ENCODE peak calls at places on chromosomes 4 and X, in nine cellular contexts. One of them, this sample, is unnamed.

GRCh38 chr4:1000686-1001260 is 7.6 kb upstream of the SLC26A1 start:
- DNase-seq in GM13976: no peak
- DNase-seq in AG09309: no peak
- DNase-seq in fibroblast of pulmonary artery: no peak
- DNase-seq in endothelial cell: no peak
- DNase-seq in IMR-90: no peak
- DNase-seq in fibroblast of lung: no peak
- DNase-seq in transverse colon: no peak
- DNase-seq in ovary: no peak
- DNase-seq in this sample: no peak

GRCh38 chr4:1578968-1579833 is 104.9 kb downstream of the FAM53A start:
- DNase-seq in IMR-90: peak; percentile 28
- DNase-seq in endothelial cell: peak; percentile 68
- DNase-seq in fibroblast of pulmonary artery: peak; percentile 77
- DNase-seq in GM13976: peak; percentile 86
- DNase-seq in transverse colon: peak; percentile 80
- DNase-seq in fibroblast of lung: peak; percentile 67
- DNase-seq in ovary: peak; percentile 67
- DNase-seq in AG09309: no peak
- DNase-seq in this sample: peak; percentile 80

GRCh38 chr4:136810626-136811025 is 721.7 kb downstream of the PCDH18 start:
- DNase-seq in endothelial cell: no peak
- DNase-seq in ovary: no peak
- DNase-seq in GM13976: no peak
- DNase-seq in AG09309: no peak
- DNase-seq in fibroblast of lung: no peak
- DNase-seq in IMR-90: peak; percentile 11
- DNase-seq in fibroblast of pulmonary artery: no peak
- DNase-seq in transverse colon: no peak
- DNase-seq in this sample: no peak

GRCh38 chrX:97898798-97899197 is 1015.1 kb downstream of the RPA4 start:
- DNase-seq in IMR-90: peak; percentile 57
- DNase-seq in transverse colon: no peak
- DNase-seq in GM13976: no peak
- DNase-seq in endothelial cell: no peak
- DNase-seq in fibroblast of lung: no peak
- DNase-seq in ovary: no peak
- DNase-seq in fibroblast of pulmonary artery: peak; percentile 9
- DNase-seq in AG09309: peak; percentile 18
- DNase-seq in this sample: no peak

GRCh38 chr4:145679991-145680455 is at the start of gene C4orf51:
- DNase-seq in ovary: no peak
- DNase-seq in IMR-90: peak; percentile 75
- DNase-seq in fibroblast of lung: peak; percentile 56
- DNase-seq in transverse colon: no peak
- DNase-seq in endothelial cell: no peak
- DNase-seq in AG09309: peak; percentile 23
- DNase-seq in fibroblast of pulmonary artery: peak; percentile 48
- DNase-seq in GM13976: no peak
- DNase-seq in this sample: no peak

GRCh38 chr4:56655627-56656345 is 25.3 kb downstream of the HOPX start:
- DNase-seq in fibroblast of lung: no peak
- DNase-seq in AG09309: no peak
- DNase-seq in IMR-90: no peak
- DNase-seq in fibroblast of pulmonary artery: no peak
- DNase-seq in GM13976: peak; percentile 54
- DNase-seq in endothelial cell: peak; percentile 30
- DNase-seq in transverse colon: peak; percentile 10
- DNase-seq in ovary: peak; percentile 11
- DNase-seq in this sample: peak; percentile 61

GRCh38 chr4:78990938-78991810 is 51.9 kb upstream of the PAQR3 start:
- DNase-seq in AG09309: no peak
- DNase-seq in endothelial cell: no peak
- DNase-seq in fibroblast of pulmonary artery: no peak
- DNase-seq in fibroblast of lung: no peak
- DNase-seq in ovary: no peak
- DNase-seq in GM13976: no peak
- DNase-seq in transverse colon: no peak
- DNase-seq in IMR-90: no peak
- DNase-seq in this sample: no peak

GRCh38 chrX:134173541-134174272 is 63.3 kb upstream of the CCDC160 start:
- DNase-seq in IMR-90: no peak
- DNase-seq in AG09309: no peak
- DNase-seq in ovary: no peak
- DNase-seq in fibroblast of pulmonary artery: no peak
- DNase-seq in endothelial cell: peak; percentile 19
- DNase-seq in transverse colon: no peak
- DNase-seq in fibroblast of lung: no peak
- DNase-seq in GM13976: peak; percentile 10
- DNase-seq in this sample: peak; percentile 25

GRCh38 chrX:112846114-112846513 is 5.5 kb upstream of the AMOT start:
- DNase-seq in fibroblast of lung: no peak
- DNase-seq in IMR-90: peak; percentile 6
- DNase-seq in ovary: peak; percentile 30
- DNase-seq in fibroblast of pulmonary artery: no peak
- DNase-seq in GM13976: no peak
- DNase-seq in endothelial cell: no peak
- DNase-seq in AG09309: no peak
- DNase-seq in transverse colon: peak; percentile 16
- DNase-seq in this sample: peak; percentile 29

GRCh38 chr4:13207224-13207623 is 276.9 kb downstream of the RAB28 start:
- DNase-seq in endothelial cell: no peak
- DNase-seq in IMR-90: no peak
- DNase-seq in fibroblast of lung: peak; percentile 4
- DNase-seq in AG09309: no peak
- DNase-seq in fibroblast of pulmonary artery: no peak
- DNase-seq in transverse colon: no peak
- DNase-seq in ovary: no peak
- DNase-seq in GM13976: no peak
- DNase-seq in this sample: no peak

GRCh38 chr4:57043304-57044251 is 64.9 kb downstream of the POLR2B start:
- DNase-seq in fibroblast of lung: no peak
- DNase-seq in fibroblast of pulmonary artery: peak; percentile 82
- DNase-seq in transverse colon: no peak
- DNase-seq in GM13976: no peak
- DNase-seq in AG09309: peak; percentile 77
- DNase-seq in endothelial cell: no peak
- DNase-seq in IMR-90: peak; percentile 54
- DNase-seq in ovary: no peak
- DNase-seq in this sample: no peak

GRCh38 chr4:11342401-11342800 is 86.3 kb downstream of the HS3ST1 start:
- DNase-seq in fibroblast of lung: no peak
- DNase-seq in fibroblast of pulmonary artery: no peak
- DNase-seq in GM13976: no peak
- DNase-seq in transverse colon: no peak
- DNase-seq in ovary: no peak
- DNase-seq in IMR-90: no peak
- DNase-seq in AG09309: no peak
- DNase-seq in endothelial cell: no peak
- DNase-seq in this sample: no peak

GRCh38 chr4:100414016-100414790 is 103.6 kb downstream of the EMCN start:
- DNase-seq in IMR-90: peak; percentile 2
- DNase-seq in AG09309: no peak
- DNase-seq in endothelial cell: no peak
- DNase-seq in GM13976: no peak
- DNase-seq in transverse colon: no peak
- DNase-seq in fibroblast of pulmonary artery: no peak
- DNase-seq in ovary: no peak
- DNase-seq in fibroblast of lung: no peak
- DNase-seq in this sample: no peak

GRCh38 chrX:154719132-154719675 is 31.7 kb downstream of the GAB3 start:
- DNase-seq in fibroblast of lung: peak; percentile 72
- DNase-seq in AG09309: no peak
- DNase-seq in ovary: no peak
- DNase-seq in IMR-90: peak; percentile 85
- DNase-seq in fibroblast of pulmonary artery: peak; percentile 80
- DNase-seq in transverse colon: no peak
- DNase-seq in endothelial cell: no peak
- DNase-seq in GM13976: no peak
- DNase-seq in this sample: no peak

GRCh38 chrX:1316527-1316926 is 20.1 kb upstream of the IL3RA start:
- DNase-seq in transverse colon: peak; percentile 40
- DNase-seq in fibroblast of lung: no peak
- DNase-seq in GM13976: no peak
- DNase-seq in AG09309: no peak
- DNase-seq in endothelial cell: no peak
- DNase-seq in fibroblast of pulmonary artery: no peak
- DNase-seq in IMR-90: no peak
- DNase-seq in ovary: no peak
- DNase-seq in this sample: no peak

GRCh38 chr4:90753068-90753467 is 625.9 kb downstream of the CCSER1 start:
- DNase-seq in ovary: no peak
- DNase-seq in GM13976: no peak
- DNase-seq in fibroblast of lung: no peak
- DNase-seq in fibroblast of pulmonary artery: no peak
- DNase-seq in AG09309: no peak
- DNase-seq in endothelial cell: no peak
- DNase-seq in IMR-90: no peak
- DNase-seq in transverse colon: no peak
- DNase-seq in this sample: no peak

GRCh38 chr4:73822812-73823480 is 13.5 kb upstream of the CXCL6 start:
- DNase-seq in GM13976: no peak
- DNase-seq in ovary: no peak
- DNase-seq in IMR-90: no peak
- DNase-seq in AG09309: no peak
- DNase-seq in endothelial cell: no peak
- DNase-seq in fibroblast of lung: no peak
- DNase-seq in fibroblast of pulmonary artery: no peak
- DNase-seq in transverse colon: no peak
- DNase-seq in this sample: no peak

GRCh38 chr4:53019485-53020382 is 157.6 kb downstream of the RASL11B start:
- DNase-seq in fibroblast of pulmonary artery: peak; percentile 70
- DNase-seq in AG09309: no peak
- DNase-seq in transverse colon: no peak
- DNase-seq in ovary: no peak
- DNase-seq in GM13976: no peak
- DNase-seq in fibroblast of lung: peak; percentile 69
- DNase-seq in IMR-90: peak; percentile 71
- DNase-seq in endothelial cell: no peak
- DNase-seq in this sample: no peak

GRCh38 chr4:147596377-147596776 is 20.8 kb upstream of the TMEM184C start:
- DNase-seq in IMR-90: peak; percentile 31
- DNase-seq in ovary: no peak
- DNase-seq in AG09309: no peak
- DNase-seq in transverse colon: no peak
- DNase-seq in endothelial cell: no peak
- DNase-seq in GM13976: peak; percentile 34
- DNase-seq in fibroblast of lung: peak; percentile 39
- DNase-seq in fibroblast of pulmonary artery: no peak
- DNase-seq in this sample: no peak
- TF ChIP-seq CTCF in IMR-90: peak; percentile 30
- TF ChIP-seq CTCF in ovary: no peak
- TF ChIP-seq CTCF in AG09309: no peak
- TF ChIP-seq CTCF in transverse colon: no peak
- TF ChIP-seq CTCF in endothelial cell: no peak
- TF ChIP-seq CTCF in GM13976: no peak
- TF ChIP-seq CTCF in fibroblast of lung: peak; percentile 14
- TF ChIP-seq CTCF in fibroblast of pulmonary artery: no peak
- TF ChIP-seq CTCF in this sample: no peak

GRCh38 chr4:147418206-147418605 is 62.7 kb upstream of the EDNRA start:
- DNase-seq in fibroblast of pulmonary artery: no peak
- DNase-seq in AG09309: no peak
- DNase-seq in IMR-90: no peak
- DNase-seq in endothelial cell: no peak
- DNase-seq in transverse colon: no peak
- DNase-seq in GM13976: no peak
- DNase-seq in fibroblast of lung: no peak
- DNase-seq in ovary: no peak
- DNase-seq in this sample: no peak

GRCh38 chr4:147421456-147421855 is 59.4 kb upstream of the EDNRA start:
- DNase-seq in endothelial cell: no peak
- DNase-seq in fibroblast of lung: no peak
- DNase-seq in IMR-90: no peak
- DNase-seq in AG09309: no peak
- DNase-seq in ovary: no peak
- DNase-seq in GM13976: no peak
- DNase-seq in fibroblast of pulmonary artery: no peak
- DNase-seq in transverse colon: no peak
- DNase-seq in this sample: no peak

GRCh38 chr4:147425019-147425418 is 55.9 kb upstream of the EDNRA start:
- DNase-seq in GM13976: no peak
- DNase-seq in ovary: no peak
- DNase-seq in transverse colon: no peak
- DNase-seq in AG09309: peak; percentile 16
- DNase-seq in fibroblast of lung: no peak
- DNase-seq in endothelial cell: no peak
- DNase-seq in fibroblast of pulmonary artery: no peak
- DNase-seq in IMR-90: peak; percentile 20
- DNase-seq in this sample: no peak

GRCh38 chr4:147428583-147428982 is 52.3 kb upstream of the EDNRA start:
- DNase-seq in endothelial cell: no peak
- DNase-seq in IMR-90: no peak
- DNase-seq in ovary: no peak
- DNase-seq in GM13976: no peak
- DNase-seq in fibroblast of pulmonary artery: no peak
- DNase-seq in transverse colon: no peak
- DNase-seq in AG09309: no peak
- DNase-seq in fibroblast of lung: no peak
- DNase-seq in this sample: no peak

DNA sequence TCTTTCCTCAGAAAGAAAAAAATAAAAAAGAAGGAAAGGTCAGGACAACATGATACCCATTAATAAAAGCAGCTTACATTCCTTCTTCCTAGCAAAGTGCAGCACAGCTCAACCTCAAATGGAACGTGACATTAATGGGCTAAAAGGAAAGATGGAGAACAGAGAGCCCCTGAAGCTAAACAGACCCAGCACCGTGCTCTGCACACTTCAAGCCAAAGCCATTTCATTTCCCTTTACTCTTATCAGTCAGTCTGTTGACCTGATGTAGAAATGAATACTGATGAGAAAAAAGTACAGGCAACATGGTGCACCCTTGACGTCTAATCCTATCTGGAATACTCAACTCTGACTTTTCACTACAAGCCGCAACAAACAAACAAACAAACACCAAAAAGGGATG is 57.7 kb upstream of the EDNRA start:
- DNase-seq in fibroblast of lung: no peak
- DNase-seq in GM13976: no peak
- DNase-seq in endothelial cell: no peak
- DNase-seq in IMR-90: no peak
- DNase-seq in transverse colon: no peak
- DNase-seq in AG09309: no peak
- DNase-seq in ovary: no peak
- DNase-seq in fibroblast of pulmonary artery: no peak
- DNase-seq in this sample: no peak
- TF ChIP-seq CTCF in fibroblast of lung: no peak
- TF ChIP-seq CTCF in GM13976: no peak
- TF ChIP-seq CTCF in endothelial cell: no peak
- TF ChIP-seq CTCF in IMR-90: no peak
- TF ChIP-seq CTCF in transverse colon: no peak
- TF ChIP-seq CTCF in AG09309: no peak
- TF ChIP-seq CTCF in ovary: no peak
- TF ChIP-seq CTCF in fibroblast of pulmonary artery: no peak
- TF ChIP-seq CTCF in this sample: no peak

GRCh38 chr4:28073860-28074555 is 1213.4 kb downstream of the STIM2 start:
- DNase-seq in GM13976: no peak
- DNase-seq in IMR-90: no peak
- DNase-seq in AG09309: no peak
- DNase-seq in ovary: no peak
- DNase-seq in endothelial cell: no peak
- DNase-seq in fibroblast of pulmonary artery: no peak
- DNase-seq in fibroblast of lung: no peak
- DNase-seq in transverse colon: no peak
- DNase-seq in this sample: no peak
- TF ChIP-seq CTCF in GM13976: no peak
- TF ChIP-seq CTCF in IMR-90: peak; percentile 10
- TF ChIP-seq CTCF in AG09309: peak; percentile 0
- TF ChIP-seq CTCF in ovary: no peak
- TF ChIP-seq CTCF in endothelial cell: peak; percentile 45
- TF ChIP-seq CTCF in fibroblast of pulmonary artery: peak; percentile 1
- TF ChIP-seq CTCF in fibroblast of lung: no peak
- TF ChIP-seq CTCF in transverse colon: no peak
- TF ChIP-seq CTCF in this sample: peak; percentile 16

GRCh38 chr4:6420036-6420435 is 52.4 kb downstream of the PPP2R2C start:
- DNase-seq in fibroblast of lung: no peak
- DNase-seq in endothelial cell: no peak
- DNase-seq in AG09309: no peak
- DNase-seq in transverse colon: no peak
- DNase-seq in GM13976: no peak
- DNase-seq in ovary: no peak
- DNase-seq in fibroblast of pulmonary artery: no peak
- DNase-seq in IMR-90: no peak
- DNase-seq in this sample: no peak
- TF ChIP-seq CTCF in fibroblast of lung: no peak
- TF ChIP-seq CTCF in endothelial cell: no peak
- TF ChIP-seq CTCF in AG09309: no peak
- TF ChIP-seq CTCF in transverse colon: no peak
- TF ChIP-seq CTCF in GM13976: no peak
- TF ChIP-seq CTCF in ovary: no peak
- TF ChIP-seq CTCF in fibroblast of pulmonary artery: no peak
- TF ChIP-seq CTCF in IMR-90: no peak
- TF ChIP-seq CTCF in this sample: no peak

This sample was measured in nephron progenitor cell.